ENCODE peak calls at places on chromosomes 5 and 9, in four cellular contexts. T, C, L and S are unnamed samples. For H3K4me1, the result is how much of the 10 kb centered on the place peaks cover.

GRCh38 chr5:169941542-169941941 is 38.8 kb downstream of the INSYN2B start:
- DNase-seq in C (no peak), T (no peak), L (no peak), S (no peak)

GRCh38 chr9:83060557-83060956 is 2.4 kb downstream of the RASEF start:
- DNase-seq in T (peak), C (peak), L (no peak), S (no peak)

GRCh38 chr5:79070002-79070567 is 518 bp downstream of the BHMT2 start:
- DNase-seq in C (no peak), T (peak), L (peak), S (no peak)

GRCh38 chr9:120764476-120764875 is 28.7 kb downstream of the FBXW2 start:
- DNase-seq in T (no peak), L (no peak), C (no peak), S (no peak)

GRCh38 chr9:117092582-117092981 is 322.3 kb downstream of the ASTN2 start:
- DNase-seq in C (peak), L (no peak), T (no peak), S (no peak)

GRCh38 chr5:127386557-127386956 is 96.0 kb downstream of the MEGF10 start:
- DNase-seq in L (no peak), T (no peak), C (no peak), S (no peak)

GRCh38 chr5:39189297-39189955 is 29.9 kb downstream of the FYB1 start:
- DNase-seq in C (no peak), T (no peak), L (no peak), S (no peak)

GRCh38 chr5:144028058-144028457 is 142.4 kb downstream of the YIPF5 start:
- DNase-seq in T (no peak), C (no peak), L (no peak), S (no peak)

GRCh38 chr9:116800885-116801284 is 113.8 kb downstream of the TRIM32 start:
- DNase-seq in T (no peak), C (no peak), L (peak), S (no peak)

GRCh38 chr9:114174876-114175771 is 19.8 kb downstream of the COL27A1 start:
- DNase-seq in L (no peak), C (no peak), T (peak), S (no peak)

DNA sequence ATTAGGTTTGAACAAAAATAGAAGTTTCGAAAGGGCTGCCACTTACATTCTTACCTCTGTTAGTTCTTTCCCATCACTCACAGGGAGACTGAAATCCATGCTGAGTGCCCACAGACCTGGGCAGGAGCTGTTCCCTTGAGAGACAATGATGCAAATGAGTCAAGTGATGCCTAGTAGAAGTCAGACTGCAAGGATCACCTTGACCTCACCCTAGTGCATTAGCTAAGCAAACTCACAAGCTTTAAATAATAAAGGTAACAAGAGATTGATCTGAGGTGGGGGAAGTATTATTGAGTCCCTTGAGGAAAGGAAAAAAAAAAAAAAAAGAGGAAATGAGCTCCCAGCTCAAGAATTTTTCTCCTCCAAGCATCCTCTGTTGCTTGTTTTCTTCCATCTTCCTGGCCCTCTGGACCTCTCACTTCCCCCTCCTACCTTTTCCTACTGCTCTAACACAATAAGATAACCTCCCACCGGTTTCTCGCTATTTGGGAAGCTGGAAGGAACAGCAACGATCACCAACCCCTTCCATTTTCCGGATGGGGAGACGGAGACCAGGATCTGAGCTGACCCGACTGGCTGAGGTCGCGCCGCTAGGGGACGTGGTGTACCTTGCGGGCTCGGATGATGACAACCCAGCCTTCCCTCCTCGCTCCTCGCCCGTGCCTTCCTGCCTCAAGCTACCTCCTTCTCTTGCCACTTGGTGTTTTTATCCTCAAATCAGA is 2.0 kb downstream of the LPAR1 start:
- DNase-seq in C (no peak), L (peak), T (peak), S (peak)
- TF ChIP-seq CTCF in C (peak), L (peak), T (peak), S (no peak)

GRCh38 chr5:1886634-1887399 is 4.1 kb upstream of the IRX4 start:
- DNase-seq in C (no peak), T (no peak), L (no peak), S (no peak)

GRCh38 chr5:1884638-1885475 is 2.1 kb upstream of the IRX4 start:
- DNase-seq in C (no peak), L (no peak), T (no peak), S (no peak)

GRCh38 chr5:1887400-1888360 is 5.0 kb upstream of the IRX4 start:
- DNase-seq in C (no peak), L (peak), T (no peak), S (no peak)

GRCh38 chr5:1885476-1885755 is 2.7 kb upstream of the IRX4 start:
- DNase-seq in T (no peak), L (no peak), C (no peak), S (no peak)

GRCh38 chr5:1885777-1886633 is 3.3 kb upstream of the IRX4 start:
- DNase-seq in C (no peak), T (no peak), L (no peak), S (no peak)
- H3K4me1 ChIP-seq in C (under half), T (under half), L (under half), S (under half)

DNA sequence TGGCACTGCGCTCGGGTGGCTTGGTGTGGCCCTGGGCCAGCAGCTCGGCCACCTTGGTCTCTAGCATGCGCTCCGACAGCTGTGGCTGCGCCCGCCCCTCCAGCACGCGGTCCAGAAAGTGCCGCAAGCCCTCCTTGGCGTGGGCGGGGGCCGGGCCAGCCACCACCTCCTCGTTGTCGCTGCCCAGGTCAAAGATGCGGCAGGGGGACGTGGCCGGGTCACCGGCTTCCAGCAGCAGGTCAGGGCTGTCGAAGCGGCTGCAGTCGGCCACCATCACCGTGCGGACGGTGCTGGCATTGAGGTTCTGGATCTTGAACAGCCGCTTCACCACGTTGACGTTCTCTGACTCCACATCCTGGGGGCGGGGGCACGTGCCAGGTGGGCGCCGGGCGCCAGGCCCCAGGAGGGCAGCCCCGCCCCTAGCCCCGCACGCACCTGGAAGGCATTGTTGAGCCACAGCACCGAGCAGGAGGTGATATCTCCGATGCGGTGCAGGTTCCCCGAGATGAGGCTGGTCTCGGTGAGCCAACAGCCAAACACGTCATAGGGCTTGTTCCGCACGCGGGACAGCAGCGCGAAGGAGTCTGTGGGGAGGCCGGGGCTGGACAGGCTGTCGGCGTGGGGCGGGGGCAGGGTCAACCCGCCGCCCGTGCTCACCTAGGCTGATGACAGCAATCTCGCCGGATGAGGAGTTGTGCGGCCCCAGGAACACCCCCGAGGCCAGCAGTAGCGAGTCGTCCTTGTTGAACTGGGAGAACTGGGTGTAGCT is 2.2 kb downstream of the FBXW5 start:
- DNase-seq in C (no peak), L (no peak), T (no peak), S (no peak)
- H3K27ac ChIP-seq in C (peak), L (no peak), T (no peak), S (peak)

DNA sequence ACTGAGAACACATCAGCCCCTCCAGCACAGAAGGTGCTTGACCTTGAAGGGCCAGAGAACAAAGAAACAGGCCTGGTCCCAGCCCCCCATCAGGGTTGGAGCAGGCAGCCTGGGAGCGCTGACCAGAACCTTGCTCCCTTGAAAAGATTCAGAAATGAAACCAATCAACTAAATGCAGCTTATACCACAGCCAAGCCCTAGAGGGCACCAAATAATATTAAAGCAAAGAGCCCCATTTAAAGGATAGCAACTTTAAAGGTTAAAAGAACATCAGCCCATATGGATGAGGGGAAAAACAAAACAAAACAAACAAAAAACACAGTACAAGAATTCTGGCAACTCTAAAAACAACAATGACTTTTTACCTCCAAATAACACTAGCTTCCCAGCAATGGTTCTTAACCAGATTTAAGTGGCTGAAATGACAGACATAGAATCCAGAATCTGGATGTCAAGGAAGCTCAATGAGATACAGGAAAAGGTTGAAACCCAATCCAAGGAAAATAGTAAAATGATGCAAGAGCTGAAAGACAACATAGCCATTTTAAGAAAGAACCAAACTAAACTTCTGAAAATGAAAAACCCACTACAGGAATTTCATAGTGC is 471.9 kb downstream of the MTRR start:
- DNase-seq in T (peak), C (no peak), L (no peak), S (no peak)
- TF ChIP-seq CTCF in T (peak), C (no peak), L (peak), S (no peak)